ENCODE peak calls at places on chromosomes 6 and 20, in ten cellular contexts. One of them, this sample, is unnamed.
A peak's percentile ranks its signal among the peaks of the same experiment; 100 is the strongest.

GRCh38 chr20:45963059-45964011 is 8.7 kb downstream of the ZNF335 start:
- DNase-seq in fibroblast of lung: peak; percentile 51
- DNase-seq in breast epithelium: peak; percentile 27
- DNase-seq in tibial nerve: no peak
- DNase-seq in sigmoid colon: peak; percentile 58
- DNase-seq in right lobe of liver: peak; percentile 52
- DNase-seq in Peyer's patch: peak; percentile 51
- DNase-seq in HCT116: no peak
- DNase-seq in suprapubic skin: no peak
- DNase-seq in testis: no peak
- DNase-seq in this sample: peak; percentile 68

GRCh38 chr6:27468334-27468733 is 4.6 kb downstream of the ZNF184 start:
- DNase-seq in fibroblast of lung: peak; percentile 66
- DNase-seq in breast epithelium: no peak
- DNase-seq in tibial nerve: no peak
- DNase-seq in sigmoid colon: no peak
- DNase-seq in right lobe of liver: no peak
- DNase-seq in Peyer's patch: no peak
- DNase-seq in HCT116: no peak
- DNase-seq in suprapubic skin: no peak
- DNase-seq in testis: no peak
- DNase-seq in this sample: no peak

GRCh38 chr20:961768-962167 is 40.3 kb downstream of the RSPO4 start:
- DNase-seq in fibroblast of lung: no peak
- DNase-seq in breast epithelium: no peak
- DNase-seq in tibial nerve: no peak
- DNase-seq in sigmoid colon: no peak
- DNase-seq in right lobe of liver: no peak
- DNase-seq in Peyer's patch: no peak
- DNase-seq in HCT116: no peak
- DNase-seq in suprapubic skin: no peak
- DNase-seq in testis: no peak
- DNase-seq in this sample: no peak

GRCh38 chr6:149273318-149273717 is 44.2 kb upstream of the TAB2 start:
- DNase-seq in fibroblast of lung: no peak
- DNase-seq in breast epithelium: no peak
- DNase-seq in tibial nerve: peak; percentile 19
- DNase-seq in sigmoid colon: peak; percentile 75
- DNase-seq in right lobe of liver: peak; percentile 58
- DNase-seq in Peyer's patch: no peak
- DNase-seq in HCT116: no peak
- DNase-seq in suprapubic skin: no peak
- DNase-seq in testis: no peak
- DNase-seq in this sample: no peak

GRCh38 chr6:125533710-125534397 is 215.6 kb upstream of the HEY2 start:
- DNase-seq in fibroblast of lung: no peak
- DNase-seq in breast epithelium: no peak
- DNase-seq in tibial nerve: no peak
- DNase-seq in sigmoid colon: no peak
- DNase-seq in right lobe of liver: no peak
- DNase-seq in Peyer's patch: no peak
- DNase-seq in HCT116: no peak
- DNase-seq in suprapubic skin: no peak
- DNase-seq in testis: peak; percentile 15
- DNase-seq in this sample: no peak

GRCh38 chr20:57208198-57208597 is 58.2 kb downstream of the BMP7 start:
- DNase-seq in fibroblast of lung: no peak
- DNase-seq in breast epithelium: no peak
- DNase-seq in tibial nerve: no peak
- DNase-seq in sigmoid colon: no peak
- DNase-seq in right lobe of liver: no peak
- DNase-seq in Peyer's patch: no peak
- DNase-seq in HCT116: no peak
- DNase-seq in suprapubic skin: no peak
- DNase-seq in testis: no peak
- DNase-seq in this sample: no peak

GRCh38 chr20:9739991-9740390 is 98.9 kb downstream of the PAK5 start:
- DNase-seq in fibroblast of lung: no peak
- DNase-seq in breast epithelium: no peak
- DNase-seq in tibial nerve: no peak
- DNase-seq in sigmoid colon: no peak
- DNase-seq in right lobe of liver: no peak
- DNase-seq in Peyer's patch: no peak
- DNase-seq in HCT116: no peak
- DNase-seq in suprapubic skin: no peak
- DNase-seq in testis: no peak
- DNase-seq in this sample: no peak

GRCh38 chr20:51628533-51629398 is 86.2 kb upstream of the NFATC2 start:
- DNase-seq in fibroblast of lung: peak; percentile 91
- DNase-seq in breast epithelium: no peak
- DNase-seq in tibial nerve: no peak
- DNase-seq in sigmoid colon: no peak
- DNase-seq in right lobe of liver: no peak
- DNase-seq in Peyer's patch: no peak
- DNase-seq in HCT116: no peak
- DNase-seq in suprapubic skin: no peak
- DNase-seq in testis: no peak
- DNase-seq in this sample: no peak

GRCh38 chr6:168968228-168968627 is 285.4 kb downstream of the THBS2 start:
- DNase-seq in fibroblast of lung: peak; percentile 94
- DNase-seq in breast epithelium: no peak
- DNase-seq in tibial nerve: peak; percentile 26
- DNase-seq in sigmoid colon: peak; percentile 86
- DNase-seq in right lobe of liver: no peak
- DNase-seq in Peyer's patch: peak; percentile 52
- DNase-seq in HCT116: no peak
- DNase-seq in suprapubic skin: no peak
- DNase-seq in testis: no peak
- DNase-seq in this sample: peak; percentile 31

DNA sequence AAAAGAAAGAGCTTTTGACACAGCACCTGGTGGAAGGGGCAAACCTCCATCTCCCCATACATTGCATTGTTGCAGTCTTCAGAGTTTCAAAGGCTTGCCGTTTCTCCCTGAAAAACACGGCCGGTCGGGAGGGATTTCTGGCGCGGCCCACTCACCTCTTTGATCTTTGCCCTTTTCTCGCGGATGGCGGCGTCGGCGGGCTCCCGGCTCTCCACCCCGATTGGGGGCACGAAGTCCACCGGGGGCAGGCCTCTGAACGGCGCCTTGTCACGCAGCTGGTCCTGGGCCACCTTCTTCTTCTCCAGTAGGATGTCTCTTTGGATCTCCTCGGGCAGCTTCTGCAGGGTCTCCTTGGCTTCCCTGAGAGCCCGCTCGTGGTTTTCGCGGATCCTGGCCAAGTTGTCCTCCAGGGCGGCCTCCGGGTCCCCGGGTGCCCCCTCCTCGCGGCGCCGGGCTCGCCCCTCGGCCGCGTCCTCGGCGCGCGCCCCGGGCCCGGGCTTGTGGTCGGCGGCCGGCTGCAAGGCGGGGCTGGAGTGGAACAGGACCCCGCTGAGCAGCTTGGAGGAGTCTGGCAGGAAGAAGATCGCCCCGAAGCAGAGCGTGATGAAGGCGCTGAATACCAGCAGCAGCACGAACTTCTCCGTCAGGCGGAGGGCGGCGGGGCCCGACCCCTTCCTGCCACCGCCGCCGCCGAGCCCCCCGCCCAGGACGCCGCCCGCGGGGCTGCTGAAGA is 1.1 kb downstream of the MAN1A1 start:
- DNase-seq in fibroblast of lung: no peak
- DNase-seq in breast epithelium: no peak
- DNase-seq in tibial nerve: no peak
- DNase-seq in sigmoid colon: peak; percentile 71
- DNase-seq in right lobe of liver: peak; percentile 91
- DNase-seq in Peyer's patch: peak; percentile 83
- DNase-seq in HCT116: no peak
- DNase-seq in suprapubic skin: peak; percentile 83
- DNase-seq in testis: peak; percentile 33
- DNase-seq in this sample: no peak
- H3K27ac ChIP-seq in fibroblast of lung: peak overlapping the region; percentile 62
- H3K27ac ChIP-seq in breast epithelium: peak overlapping the region; percentile 97
- H3K27ac ChIP-seq in tibial nerve: peak overlapping the region; percentile 98
- H3K27ac ChIP-seq in sigmoid colon: peak overlapping the region; percentile 94
- H3K27ac ChIP-seq in right lobe of liver: peak overlapping the region; percentile 98
- H3K27ac ChIP-seq in Peyer's patch: peak overlapping the region; percentile 98
- H3K27ac ChIP-seq in HCT116: peak overlapping the region; percentile 78
- H3K27ac ChIP-seq in suprapubic skin: peak overlapping the region; percentile 99
- H3K27ac ChIP-seq in testis: peak overlapping the region; percentile 85
- H3K27ac ChIP-seq in this sample: no peak overlapping the region

GRCh38 chr6:160437153-160437552 is 89.0 kb downstream of the SLC22A3 start:
- DNase-seq in fibroblast of lung: no peak
- DNase-seq in breast epithelium: no peak
- DNase-seq in tibial nerve: no peak
- DNase-seq in sigmoid colon: no peak
- DNase-seq in right lobe of liver: no peak
- DNase-seq in Peyer's patch: no peak
- DNase-seq in HCT116: no peak
- DNase-seq in suprapubic skin: no peak
- DNase-seq in testis: no peak
- DNase-seq in this sample: no peak

GRCh38 chr6:160435935-160436334 is 87.8 kb downstream of the SLC22A3 start:
- DNase-seq in fibroblast of lung: no peak
- DNase-seq in breast epithelium: no peak
- DNase-seq in tibial nerve: no peak
- DNase-seq in sigmoid colon: no peak
- DNase-seq in right lobe of liver: no peak
- DNase-seq in Peyer's patch: no peak
- DNase-seq in HCT116: no peak
- DNase-seq in suprapubic skin: no peak
- DNase-seq in testis: no peak
- DNase-seq in this sample: no peak

GRCh38 chr6:160442151-160442550 is 94.0 kb downstream of the SLC22A3 start:
- DNase-seq in fibroblast of lung: no peak
- DNase-seq in breast epithelium: no peak
- DNase-seq in tibial nerve: no peak
- DNase-seq in sigmoid colon: no peak
- DNase-seq in right lobe of liver: no peak
- DNase-seq in Peyer's patch: no peak
- DNase-seq in HCT116: no peak
- DNase-seq in suprapubic skin: no peak
- DNase-seq in testis: no peak
- DNase-seq in this sample: no peak

GRCh38 chr6:160439751-160440150 is 91.6 kb downstream of the SLC22A3 start:
- DNase-seq in fibroblast of lung: no peak
- DNase-seq in breast epithelium: no peak
- DNase-seq in tibial nerve: no peak
- DNase-seq in sigmoid colon: no peak
- DNase-seq in right lobe of liver: no peak
- DNase-seq in Peyer's patch: no peak
- DNase-seq in HCT116: no peak
- DNase-seq in suprapubic skin: no peak
- DNase-seq in testis: no peak
- DNase-seq in this sample: no peak

DNA sequence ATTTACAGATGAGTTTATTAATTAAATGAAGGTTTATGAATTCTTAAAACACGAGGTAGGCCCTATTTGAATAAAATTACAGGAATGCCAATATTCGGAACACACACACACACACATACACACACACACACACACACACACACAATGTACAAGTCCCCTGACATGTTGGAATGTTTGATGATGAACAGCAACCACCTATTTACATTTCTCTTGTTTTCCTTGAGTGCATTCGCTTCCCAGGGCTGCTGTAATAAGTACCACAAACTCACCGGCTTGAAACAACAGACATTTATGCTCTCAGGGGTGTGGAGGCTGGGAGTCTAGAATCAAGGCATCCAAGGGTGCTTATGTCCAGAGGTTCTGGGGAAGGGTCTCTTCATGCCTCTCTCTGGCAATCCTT is 90.3 kb downstream of the SLC22A3 start:
- DNase-seq in fibroblast of lung: no peak
- DNase-seq in breast epithelium: no peak
- DNase-seq in tibial nerve: no peak
- DNase-seq in sigmoid colon: no peak
- DNase-seq in right lobe of liver: no peak
- DNase-seq in Peyer's patch: no peak
- DNase-seq in HCT116: no peak
- DNase-seq in suprapubic skin: no peak
- DNase-seq in testis: no peak
- DNase-seq in this sample: no peak
- H3K27ac ChIP-seq in fibroblast of lung: no peak overlapping the region
- H3K27ac ChIP-seq in breast epithelium: no peak overlapping the region
- H3K27ac ChIP-seq in tibial nerve: no peak overlapping the region
- H3K27ac ChIP-seq in sigmoid colon: no peak overlapping the region
- H3K27ac ChIP-seq in right lobe of liver: no peak overlapping the region
- H3K27ac ChIP-seq in Peyer's patch: no peak overlapping the region
- H3K27ac ChIP-seq in HCT116: no peak overlapping the region
- H3K27ac ChIP-seq in suprapubic skin: no peak overlapping the region
- H3K27ac ChIP-seq in testis: no peak overlapping the region
- H3K27ac ChIP-seq in this sample: no peak overlapping the region

GRCh38 chr6:8195040-8195713 is 92.8 kb upstream of the EEF1E1 start:
- DNase-seq in fibroblast of lung: no peak
- DNase-seq in breast epithelium: no peak
- DNase-seq in tibial nerve: no peak
- DNase-seq in sigmoid colon: no peak
- DNase-seq in right lobe of liver: no peak
- DNase-seq in Peyer's patch: no peak
- DNase-seq in HCT116: peak; percentile 18
- DNase-seq in suprapubic skin: no peak
- DNase-seq in testis: peak; percentile 26
- DNase-seq in this sample: peak; percentile 39
- H3K27ac ChIP-seq in fibroblast of lung: no peak overlapping the region
- H3K27ac ChIP-seq in breast epithelium: no peak overlapping the region
- H3K27ac ChIP-seq in tibial nerve: no peak overlapping the region
- H3K27ac ChIP-seq in sigmoid colon: no peak overlapping the region
- H3K27ac ChIP-seq in right lobe of liver: no peak overlapping the region
- H3K27ac ChIP-seq in Peyer's patch: no peak overlapping the region
- H3K27ac ChIP-seq in HCT116: no peak overlapping the region
- H3K27ac ChIP-seq in suprapubic skin: no peak overlapping the region
- H3K27ac ChIP-seq in testis: no peak overlapping the region
- H3K27ac ChIP-seq in this sample: no peak overlapping the region

GRCh38 chr20:40738976-40739375 is 49.9 kb upstream of the MAFB start:
- DNase-seq in fibroblast of lung: no peak
- DNase-seq in breast epithelium: no peak
- DNase-seq in tibial nerve: no peak
- DNase-seq in sigmoid colon: no peak
- DNase-seq in right lobe of liver: no peak
- DNase-seq in Peyer's patch: no peak
- DNase-seq in HCT116: no peak
- DNase-seq in suprapubic skin: no peak
- DNase-seq in testis: no peak
- DNase-seq in this sample: no peak
- H3K27ac ChIP-seq in fibroblast of lung: no peak overlapping the region
- H3K27ac ChIP-seq in breast epithelium: no peak overlapping the region
- H3K27ac ChIP-seq in tibial nerve: no peak overlapping the region
- H3K27ac ChIP-seq in sigmoid colon: no peak overlapping the region
- H3K27ac ChIP-seq in right lobe of liver: no peak overlapping the region
- H3K27ac ChIP-seq in Peyer's patch: no peak overlapping the region
- H3K27ac ChIP-seq in HCT116: no peak overlapping the region
- H3K27ac ChIP-seq in suprapubic skin: no peak overlapping the region
- H3K27ac ChIP-seq in testis: no peak overlapping the region
- H3K27ac ChIP-seq in this sample: no peak overlapping the region

GRCh38 chr6:11650711-11651110 is 113.2 kb downstream of the TMEM170B start:
- DNase-seq in fibroblast of lung: no peak
- DNase-seq in breast epithelium: no peak
- DNase-seq in tibial nerve: no peak
- DNase-seq in sigmoid colon: no peak
- DNase-seq in right lobe of liver: no peak
- DNase-seq in Peyer's patch: no peak
- DNase-seq in HCT116: no peak
- DNase-seq in suprapubic skin: no peak
- DNase-seq in testis: no peak
- DNase-seq in this sample: no peak
- H3K27ac ChIP-seq in fibroblast of lung: peak overlapping the region; percentile 92
- H3K27ac ChIP-seq in breast epithelium: peak overlapping the region; percentile 3
- H3K27ac ChIP-seq in tibial nerve: no peak overlapping the region
- H3K27ac ChIP-seq in sigmoid colon: peak overlapping the region; percentile 46
- H3K27ac ChIP-seq in right lobe of liver: no peak overlapping the region
- H3K27ac ChIP-seq in Peyer's patch: no peak overlapping the region
- H3K27ac ChIP-seq in HCT116: no peak overlapping the region
- H3K27ac ChIP-seq in suprapubic skin: no peak overlapping the region
- H3K27ac ChIP-seq in testis: no peak overlapping the region
- H3K27ac ChIP-seq in this sample: no peak overlapping the region